ENCODE peak calls at places on chromosomes 5 and 9, in seven cellular contexts. C, D, A, N, J, G and R are unnamed samples.

GRCh38 chr9:83714316-83714715 is 6.6 kb upstream of the UBQLN1 start:
- DNase-seq in G (no peak), C (no peak), D (no peak), A (no peak), J (no peak), N (no peak), R (no peak)

GRCh38 chr9:131448818-131449217 is 53.9 kb upstream of the POMT1 start:
- DNase-seq in A (no peak), J (no peak), D (no peak), N (no peak), C (no peak), G (no peak), R (no peak)

GRCh38 chr5:138517437-138517836 is 25.6 kb downstream of the ETF1 start:
- DNase-seq in C (no peak), A (no peak), J (no peak), N (no peak), G (no peak), D (no peak), R (no peak)

GRCh38 chr9:109192732-109193361 is 25.8 kb upstream of the FRRS1L start:
- DNase-seq in A (no peak), N (no peak), C (peak; percentile 45), D (no peak), G (peak; percentile 15), J (peak; percentile 72), R (no peak)

GRCh38 chr5:175493260-175493659 is 14.9 kb downstream of the SFXN1 start:
- DNase-seq in A (no peak), G (no peak), D (no peak), C (no peak), N (no peak), J (no peak), R (no peak)

GRCh38 chr5:120446896-120447295 is 17.2 kb upstream of the PRR16 start:
- DNase-seq in D (peak; percentile 84), N (peak; percentile 55), C (peak; percentile 18), A (no peak), G (no peak), J (no peak), R (no peak)

GRCh38 chr9:129150122-129150521 is 27.9 kb downstream of the IER5L start:
- DNase-seq in G (no peak), J (no peak), A (no peak), C (no peak), N (no peak), D (no peak), R (no peak)

GRCh38 chr5:149317281-149318048 is 27.8 kb upstream of the GRPEL2 start:
- DNase-seq in A (peak; percentile 37), N (peak; percentile 13), G (peak; percentile 23), J (peak; percentile 34), C (peak; percentile 77), D (peak; percentile 60), R (peak; percentile 22)

GRCh38 chr5:5464036-5464715 is 41.7 kb downstream of the ICE1 start:
- DNase-seq in C (no peak), A (no peak), D (no peak), J (no peak), G (no peak), N (no peak), R (no peak)

GRCh38 chr5:138241688-138242547 is 28.8 kb upstream of the CDC23 start:
- DNase-seq in G (no peak), D (peak; percentile 28), A (no peak), J (peak; percentile 49), C (peak; percentile 13), N (no peak), R (no peak)

GRCh38 chr5:129541648-129542251 is 81.7 kb downstream of the ADAMTS19 start:
- DNase-seq in D (no peak), N (no peak), C (peak; percentile 39), G (peak; percentile 48), A (peak; percentile 23), J (no peak), R (peak; percentile 4)

GRCh38 chr9:5499889-5500398 is 10.4 kb upstream of the PDCD1LG2 start:
- DNase-seq in G (no peak), N (no peak), J (peak; percentile 33), D (peak; percentile 30), C (peak; percentile 84), A (no peak), R (no peak)

GRCh38 chr9:133239533-133240090 is 30.6 kb upstream of the OBP2B start:
- DNase-seq in G (no peak), N (no peak), A (no peak), D (no peak), J (no peak), C (no peak), R (no peak)

GRCh38 chr5:27702339-27702820 is 664.0 kb upstream of the CDH9 start:
- DNase-seq in N (peak; percentile 24), G (no peak), J (no peak), D (peak; percentile 0), C (peak; percentile 1), A (no peak), R (peak; percentile 35)

GRCh38 chr9:91234523-91234922 is 127.2 kb downstream of the AUH start:
- DNase-seq in N (no peak), A (no peak), J (no peak), C (peak; percentile 7), G (no peak), D (no peak), R (no peak)

GRCh38 chr5:80093796-80094195 is 58.6 kb downstream of the THBS4 start:
- DNase-seq in D (no peak), N (no peak), G (no peak), C (no peak), A (no peak), J (peak; percentile 45), R (no peak)

GRCh38 chr5:147403659-147404640 is 105.9 kb downstream of the DPYSL3 start:
- DNase-seq in A (peak; percentile 90), D (peak; percentile 98), C (peak; percentile 98), G (peak; percentile 66), N (peak; percentile 98), J (peak; percentile 64), R (peak; percentile 94)

GRCh38 chr9:5846501-5846921 is 13.6 kb upstream of the ERMP1 start:
- DNase-seq in C (peak; percentile 72), D (peak; percentile 49), N (no peak), G (no peak), J (no peak), A (peak; percentile 65), R (no peak)

GRCh38 chr5:170603578-170604565 is 100.1 kb downstream of the KCNIP1 start:
- DNase-seq in N (no peak), C (peak; percentile 47), A (peak; percentile 24), J (peak; percentile 34), G (peak; percentile 22), D (no peak), R (peak; percentile 20)

GRCh38 chr5:89988129-89988528 is 421.4 kb downstream of the CETN3 start:
- DNase-seq in G (no peak), D (no peak), J (no peak), N (no peak), A (no peak), C (peak; percentile 42), R (no peak)

GRCh38 chr5:97745817-97746216 is 562.8 kb upstream of the RIOK2 start:
- DNase-seq in N (no peak), A (no peak), J (no peak), C (no peak), G (no peak), D (no peak), R (no peak)

GRCh38 chr5:177024559-177024958 is 2.1 kb downstream of the ZNF346 start:
- DNase-seq in A (no peak), N (no peak), G (no peak), C (no peak), D (no peak), J (no peak), R (no peak)

GRCh38 chr5:177025139-177025538 is 2.6 kb downstream of the ZNF346 start:
- DNase-seq in G (no peak), C (peak; percentile 36), N (no peak), J (no peak), A (no peak), D (peak; percentile 66), R (no peak)

GRCh38 chr5:177020033-177020432 is 2.5 kb upstream of the ZNF346 start:
- DNase-seq in C (no peak), A (no peak), D (no peak), G (no peak), N (no peak), J (no peak), R (no peak)

GRCh38 chr5:177023247-177023703 is 779 bp downstream of the ZNF346 start:
- DNase-seq in G (no peak), N (no peak), A (peak; percentile 29), J (no peak), D (no peak), C (peak; percentile 23), R (no peak)

GRCh38 chr5:177022386-177023246 is at the start of gene ZNF346:
- DNase-seq in C (peak; percentile 92), N (peak; percentile 61), G (peak; percentile 83), A (peak; percentile 83), D (peak; percentile 89), J (peak; percentile 95), R (peak; percentile 79)
- TF ChIP-seq CTCF in C (no peak), N (peak; percentile 41), G (no peak), A (peak; percentile 47), D (peak; percentile 41), J (peak; percentile 62), R (peak; percentile 54)

GRCh38 chr9:104747565-104748358 is at the start of gene NIPSNAP3A:
- DNase-seq in N (no peak), J (peak; percentile 87), C (peak; percentile 79), D (peak; percentile 60), A (peak; percentile 80), G (peak; percentile 41), R (no peak)

GRCh38 chr9:104747245-104747564 is 278 bp upstream of the NIPSNAP3A start:
- DNase-seq in C (no peak), J (no peak), D (no peak), N (no peak), A (no peak), G (no peak), R (no peak)

GRCh38 chr9:104746798-104747197 is 685 bp upstream of the NIPSNAP3A start:
- DNase-seq in N (no peak), G (no peak), A (no peak), D (no peak), C (no peak), J (no peak), R (no peak)

GRCh38 chr9:104745852-104746251 is 1.6 kb upstream of the NIPSNAP3A start:
- DNase-seq in A (no peak), N (no peak), D (no peak), C (no peak), G (no peak), J (no peak), R (no peak)

DNA sequence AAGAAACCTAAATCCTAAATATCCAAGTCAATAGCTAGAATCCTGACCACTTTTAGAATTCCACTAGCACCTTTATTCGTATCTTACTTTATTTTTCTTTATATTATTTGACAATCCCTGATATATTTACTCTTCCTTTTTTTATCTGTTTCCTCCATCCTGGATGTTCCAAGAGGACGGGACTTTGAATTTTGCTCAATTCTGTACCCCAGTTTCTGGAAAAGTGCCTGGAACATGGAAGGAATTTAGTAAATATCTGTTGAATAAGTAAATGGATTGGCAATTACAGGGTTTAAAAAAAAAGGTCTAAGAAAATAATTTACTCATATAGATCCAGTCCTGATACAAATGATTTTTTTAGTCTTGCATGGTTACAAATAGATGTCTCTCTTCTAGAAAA is 1.2 kb upstream of the NIPSNAP3A start:
- DNase-seq in J (no peak), N (no peak), A (no peak), C (no peak), D (no peak), G (no peak), R (no peak)
- H3K4me3 ChIP-seq in J (no peak overlapping the region), N (no peak overlapping the region), A (no peak overlapping the region), C (no peak overlapping the region), D (no peak overlapping the region), G (no peak overlapping the region), R (no peak overlapping the region)

GRCh38 chr5:109223521-109223920 is 186.3 kb downstream of the PJA2 start:
- DNase-seq in C (no peak), D (no peak), G (no peak), A (no peak), N (no peak), J (no peak), R (no peak)
- TF ChIP-seq CTCF in C (no peak), D (no peak), G (no peak), A (no peak), N (no peak), J (no peak), R (no peak)

GRCh38 chr5:54007822-54008777 is 302.3 kb downstream of the ARL15 start:
- DNase-seq in J (peak; percentile 60), G (no peak), D (no peak), C (peak; percentile 55), A (peak; percentile 35), N (no peak), R (no peak)
- H3K4me3 ChIP-seq in J (no peak overlapping the region), G (no peak overlapping the region), D (no peak overlapping the region), C (no peak overlapping the region), A (no peak overlapping the region), N (no peak overlapping the region), R (no peak overlapping the region)